ENCODE peak calls at places on chromosomes 7 and 10, in five cellular contexts. B is bronchial epithelial cell, Z is foreskin fibroblast, H is A549, Y is cardiac fibroblast. S is an unnamed sample.

GRCh38 chr7:80244206-80244956 is 109.8 kb downstream of the GNAI1 start:
- DNase-seq in Z (peak; percentile 21), H (no peak), Y (peak; percentile 65), B (peak; percentile 20), S (no peak)

GRCh38 chr10:75431180-75432111 is at the start of gene LRMDA:
- DNase-seq in Y (peak; percentile 28), Z (peak; percentile 34), H (peak; percentile 46), B (no peak), S (no peak)

GRCh38 chr7:35430547-35431153 is 176.8 kb upstream of the TBX20 start:
- DNase-seq in Z (no peak), B (no peak), H (no peak), Y (peak; percentile 36), S (no peak)

GRCh38 chr10:87817291-87817872 is 644 bp downstream of the ATAD1 start:
- DNase-seq in Y (no peak), H (no peak), B (peak; percentile 30), Z (peak; percentile 8), S (no peak)

GRCh38 chr7:90625562-90625961 is 29.4 kb downstream of the CDK14 start:
- DNase-seq in H (no peak), B (no peak), Z (peak; percentile 44), Y (peak; percentile 71), S (no peak)

GRCh38 chr7:127253289-127254162 is 785 bp upstream of the GRM8 start:
- DNase-seq in H (peak; percentile 62), Y (peak; percentile 63), Z (peak; percentile 82), B (peak; percentile 30), S (peak; percentile 7)

GRCh38 chr10:129120441-129120840 is 346.6 kb upstream of the MGMT start:
- DNase-seq in B (no peak), Z (no peak), Y (no peak), H (no peak), S (no peak)

GRCh38 chr7:129845972-129846327 is 106.8 kb downstream of the UBE2H start:
- DNase-seq in Z (peak; percentile 81), B (peak; percentile 92), Y (peak; percentile 89), H (no peak), S (no peak)

GRCh38 chr7:72925546-72926120 is 738 bp downstream of the POM121 start:
- DNase-seq in H (no peak), Y (peak; percentile 48), B (no peak), Z (peak; percentile 20), S (no peak)

GRCh38 chr7:22784346-22784745 is 38.3 kb downstream of the TOMM7 start:
- DNase-seq in B (no peak), H (no peak), Y (no peak), Z (no peak), S (no peak)

GRCh38 chr10:12042797-12043651 is at the start of gene UPF2:
- DNase-seq in Z (peak; percentile 99), B (peak; percentile 94), H (peak; percentile 98), Y (peak; percentile 99), S (peak; percentile 98)

GRCh38 chr10:96229568-96230030 is 41.8 kb downstream of the BLNK start:
- DNase-seq in Z (peak; percentile 71), B (peak; percentile 42), H (peak; percentile 40), Y (peak; percentile 62), S (peak; percentile 15)

GRCh38 chr7:41537024-41537423 is 165.9 kb downstream of the INHBA start:
- DNase-seq in Y (no peak), B (no peak), H (no peak), Z (no peak), S (no peak)

GRCh38 chr7:71727347-71727746 is 595.4 kb downstream of the GALNT17 start:
- DNase-seq in H (no peak), Y (no peak), B (no peak), Z (no peak), S (no peak)

GRCh38 chr7:106433377-106433776 is 148.6 kb upstream of the NAMPT start:
- DNase-seq in Z (no peak), B (no peak), Y (no peak), H (no peak), S (no peak)

GRCh38 chr10:99450624-99451498 is 20.4 kb upstream of the GOT1 start:
- DNase-seq in Y (no peak), B (no peak), H (no peak), Z (no peak), S (no peak)

GRCh38 chr7:18861514-18861913 is 255.9 kb downstream of the TWIST1 start:
- DNase-seq in Z (peak; percentile 79), H (no peak), B (peak; percentile 86), Y (peak; percentile 93), S (no peak)

GRCh38 chr10:92011560-92012214 is 88.1 kb downstream of the BTAF1 start:
- DNase-seq in H (peak; percentile 62), Y (peak; percentile 79), B (peak; percentile 89), Z (peak; percentile 63), S (no peak)

GRCh38 chr10:79331226-79331625 is 16.0 kb upstream of the PPIF start:
- DNase-seq in H (no peak), Y (peak; percentile 32), Z (no peak), B (no peak), S (no peak)

GRCh38 chr7:139231513-139232376 is 708 bp downstream of the UBN2 start:
- DNase-seq in H (peak; percentile 11), Z (peak; percentile 60), Y (no peak), B (no peak), S (no peak)

GRCh38 chr7:24372973-24373372 is 89.0 kb downstream of the NPY start:
- DNase-seq in Y (no peak), Z (no peak), B (no peak), H (no peak), S (no peak)

GRCh38 chr10:95225136-95225535 is 31.1 kb downstream of the ACSM6 start:
- DNase-seq in Z (no peak), H (no peak), Y (no peak), B (no peak), S (no peak)

GRCh38 chr10:1444826-1445225 is 292.5 kb downstream of the ADARB2 start:
- DNase-seq in H (no peak), Y (no peak), Z (no peak), B (no peak), S (no peak)

GRCh38 chr7:72405389-72405788 is 6.7 kb downstream of the CALN1 start:
- DNase-seq in Y (no peak), Z (no peak), B (peak; percentile 17), H (no peak), S (no peak)

GRCh38 chr7:3194501-3195141 is 106.4 kb upstream of the SDK1 start:
- DNase-seq in B (peak; percentile 57), H (peak; percentile 85), Z (peak; percentile 72), Y (peak; percentile 83), S (no peak)

GRCh38 chr10:20995123-20995978 is 98.2 kb upstream of the NEBL start:
- DNase-seq in Z (peak; percentile 21), H (no peak), B (no peak), Y (no peak), S (no peak)

GRCh38 chr7:128920913-128921582 is 10.5 kb upstream of the KCP start:
- DNase-seq in Y (no peak), B (no peak), H (no peak), Z (no peak), S (no peak)

GRCh38 chr10:84665883-84666463 is 337.6 kb downstream of the CCSER2 start:
- DNase-seq in Z (no peak), B (peak; percentile 16), Y (no peak), H (peak; percentile 15), S (no peak)

GRCh38 chr10:97713828-97714400 is 384 bp downstream of the MARVELD1 start:
- DNase-seq in B (peak; percentile 74), Y (peak; percentile 77), Z (peak; percentile 89), H (peak; percentile 82), S (no peak)

GRCh38 chr10:97715259-97715874 is 1.8 kb downstream of the MARVELD1 start:
- DNase-seq in B (no peak), H (no peak), Z (no peak), Y (peak; percentile 29), S (no peak)

GRCh38 chr10:97713351-97713827 is at the start of gene MARVELD1:
- DNase-seq in Z (peak; percentile 97), B (peak; percentile 45), Y (peak; percentile 78), H (peak; percentile 76), S (peak; percentile 73)

GRCh38 chr10:97711640-97712267 is 1.8 kb upstream of the MARVELD1 start:
- DNase-seq in H (no peak), Z (no peak), B (no peak), Y (no peak), S (no peak)

GRCh38 chr10:97714401-97715258 is 1.1 kb downstream of the MARVELD1 start:
- DNase-seq in B (peak; percentile 75), H (peak; percentile 64), Z (peak; percentile 95), Y (peak; percentile 80), S (peak; percentile 61)
- TF ChIP-seq CTCF in B (no peak), H (peak; percentile 16), Z (no peak), Y (no peak), S (no peak)

DNA sequence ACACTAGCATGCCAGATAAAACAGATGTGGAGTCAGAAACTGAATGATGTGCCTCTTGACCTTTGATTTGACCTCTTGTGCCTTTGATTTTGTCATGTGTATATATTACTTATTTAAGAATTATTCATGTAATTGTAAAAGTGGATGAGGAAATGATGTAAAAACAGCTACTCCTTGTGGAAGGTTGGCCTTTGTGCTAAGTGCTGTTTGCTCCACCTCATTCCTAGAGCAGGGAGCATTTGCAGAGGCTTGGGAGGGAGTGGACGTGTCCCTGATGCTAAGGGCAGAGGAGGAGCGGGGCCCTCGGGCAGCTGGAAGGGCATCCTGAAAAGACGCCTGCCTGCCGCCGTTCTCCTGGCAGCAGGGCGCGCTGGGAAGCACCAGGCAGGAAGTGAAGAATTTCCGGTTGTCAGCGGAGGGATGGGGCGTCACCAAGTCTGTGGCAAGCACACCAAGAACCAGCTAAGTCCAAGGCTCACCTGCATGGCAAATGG is 197.6 kb upstream of the ZNF32 start:
- DNase-seq in Y (peak; percentile 75), Z (peak; percentile 80), H (no peak), B (no peak), S (no peak)
- TF ChIP-seq CTCF in Y (no peak), Z (peak; percentile 10), H (no peak), B (no peak), S (peak; percentile 13)

DNA sequence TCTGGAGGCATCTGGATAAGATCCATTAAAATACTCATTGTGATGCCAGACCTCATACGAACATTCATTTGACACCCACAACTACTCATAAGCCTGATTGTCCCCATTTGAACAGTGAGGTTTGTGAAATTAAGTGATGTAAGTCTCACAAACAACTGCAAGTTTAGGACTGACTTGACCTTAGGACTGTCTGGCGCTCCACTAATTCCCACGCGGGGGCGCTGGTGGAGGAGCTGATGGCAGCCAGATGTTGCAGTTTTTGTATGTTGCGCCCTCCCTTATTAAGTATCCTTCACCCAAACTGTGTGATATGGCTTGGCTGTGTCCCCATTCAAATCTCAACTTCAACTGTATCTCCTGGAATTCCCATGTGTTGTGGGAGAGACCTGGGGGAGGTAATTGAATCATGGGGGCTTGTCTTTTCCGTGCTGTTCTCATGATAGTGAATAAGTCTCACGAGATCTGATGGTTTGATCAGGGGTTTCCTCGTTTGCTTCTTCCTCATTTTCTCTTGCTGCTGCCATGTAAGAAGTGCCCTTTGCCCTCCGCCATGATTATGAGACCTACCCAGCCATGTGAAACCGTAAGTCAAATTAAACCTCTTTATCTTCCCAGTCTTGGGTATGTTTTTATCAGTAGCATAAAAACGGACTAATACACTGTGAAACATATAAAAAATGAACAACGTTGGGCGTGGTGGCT is 20.3 kb upstream of the TIAL1 start:
- DNase-seq in Z (peak; percentile 75), Y (peak; percentile 60), H (no peak), B (no peak), S (no peak)
- TF ChIP-seq CTCF in Z (peak; percentile 55), Y (peak; percentile 62), H (peak; percentile 23), B (peak; percentile 47), S (peak; percentile 42)

DNA sequence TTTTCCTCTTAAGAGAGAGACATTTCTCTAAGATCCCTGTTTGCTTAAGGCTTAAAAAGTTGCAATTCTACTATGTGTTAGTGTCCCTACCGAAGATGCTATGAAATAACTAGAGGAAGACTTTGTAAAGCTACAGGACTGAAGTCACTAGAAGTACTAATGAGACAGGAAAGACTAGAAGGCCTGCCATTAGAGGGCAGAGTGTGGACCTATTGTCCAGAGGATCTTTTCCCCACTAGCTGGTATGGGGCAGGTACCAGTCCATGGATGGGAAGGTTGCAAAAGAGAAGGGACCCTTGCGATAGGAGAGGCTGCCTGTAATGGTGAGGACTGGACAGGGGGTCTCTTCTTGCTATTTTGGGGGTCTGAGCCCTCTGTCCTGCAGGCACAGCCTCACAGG is 178.1 kb downstream of the TMEM178B start:
- DNase-seq in H (no peak), Z (no peak), Y (no peak), B (no peak), S (no peak)
- TF ChIP-seq CTCF in H (no peak), Z (no peak), Y (no peak), B (no peak), S (no peak)

S was measured in AG09319.